ENCODE peak calls at places on chromosome 1, in ten cellular contexts. One of them, this sample, is unnamed.

GRCh38 chr1:153363641-153364040 is 6.0 kb downstream of the S100A9 start:
- DNase-seq in HT1080: no peak
- DNase-seq in GM13976: no peak
- DNase-seq in A172: no peak
- DNase-seq in T1000: no peak
- DNase-seq in T-helper 1 cell: no peak
- DNase-seq in substantia nigra: no peak
- DNase-seq in sigmoid colon: no peak
- DNase-seq in activated naive CD8-positive, alpha-beta T cell treated with anti-CD3 and anti-CD28 coated beads, Interleukin-2, amount 50 U/mL, for 16 hours: no peak
- DNase-seq in naive thymus-derived CD4-positive, alpha-beta T cell: no peak
- DNase-seq in this sample: no peak

GRCh38 chr1:206635983-206636354 is 633 bp downstream of the DYRK3 start:
- DNase-seq in HT1080: peak
- DNase-seq in GM13976: peak
- DNase-seq in A172: peak
- DNase-seq in T1000: no peak
- DNase-seq in T-helper 1 cell: no peak
- DNase-seq in substantia nigra: no peak
- DNase-seq in sigmoid colon: no peak
- DNase-seq in activated naive CD8-positive, alpha-beta T cell treated with anti-CD3 and anti-CD28 coated beads, Interleukin-2, amount 50 U/mL, for 16 hours: no peak
- DNase-seq in naive thymus-derived CD4-positive, alpha-beta T cell: no peak
- DNase-seq in this sample: no peak

GRCh38 chr1:150609726-150610125 is 19.7 kb downstream of the ENSA start:
- DNase-seq in HT1080: no peak
- DNase-seq in GM13976: no peak
- DNase-seq in A172: no peak
- DNase-seq in T1000: no peak
- DNase-seq in T-helper 1 cell: no peak
- DNase-seq in substantia nigra: no peak
- DNase-seq in sigmoid colon: no peak
- DNase-seq in activated naive CD8-positive, alpha-beta T cell treated with anti-CD3 and anti-CD28 coated beads, Interleukin-2, amount 50 U/mL, for 16 hours: no peak
- DNase-seq in naive thymus-derived CD4-positive, alpha-beta T cell: no peak
- DNase-seq in this sample: no peak

GRCh38 chr1:212465311-212465710 is 32.6 kb downstream of the NENF start:
- DNase-seq in HT1080: no peak
- DNase-seq in GM13976: no peak
- DNase-seq in A172: no peak
- DNase-seq in T1000: no peak
- DNase-seq in T-helper 1 cell: no peak
- DNase-seq in substantia nigra: no peak
- DNase-seq in sigmoid colon: peak
- DNase-seq in activated naive CD8-positive, alpha-beta T cell treated with anti-CD3 and anti-CD28 coated beads, Interleukin-2, amount 50 U/mL, for 16 hours: no peak
- DNase-seq in naive thymus-derived CD4-positive, alpha-beta T cell: no peak
- DNase-seq in this sample: no peak

GRCh38 chr1:12501661-12502060 is 116.3 kb downstream of the DHRS3 start:
- DNase-seq in HT1080: peak
- DNase-seq in GM13976: no peak
- DNase-seq in A172: peak
- DNase-seq in T1000: no peak
- DNase-seq in T-helper 1 cell: no peak
- DNase-seq in substantia nigra: no peak
- DNase-seq in sigmoid colon: peak
- DNase-seq in activated naive CD8-positive, alpha-beta T cell treated with anti-CD3 and anti-CD28 coated beads, Interleukin-2, amount 50 U/mL, for 16 hours: no peak
- DNase-seq in naive thymus-derived CD4-positive, alpha-beta T cell: no peak
- DNase-seq in this sample: no peak

GRCh38 chr1:168628807-168629206 is 52.4 kb downstream of the XCL1 start:
- DNase-seq in HT1080: peak
- DNase-seq in GM13976: no peak
- DNase-seq in A172: peak
- DNase-seq in T1000: no peak
- DNase-seq in T-helper 1 cell: no peak
- DNase-seq in substantia nigra: no peak
- DNase-seq in sigmoid colon: no peak
- DNase-seq in activated naive CD8-positive, alpha-beta T cell treated with anti-CD3 and anti-CD28 coated beads, Interleukin-2, amount 50 U/mL, for 16 hours: no peak
- DNase-seq in naive thymus-derived CD4-positive, alpha-beta T cell: no peak
- DNase-seq in this sample: peak

GRCh38 chr1:67575861-67576260 is 109.1 kb upstream of the GADD45A start:
- DNase-seq in HT1080: peak
- DNase-seq in GM13976: no peak
- DNase-seq in A172: peak
- DNase-seq in T1000: peak
- DNase-seq in T-helper 1 cell: no peak
- DNase-seq in substantia nigra: no peak
- DNase-seq in sigmoid colon: no peak
- DNase-seq in activated naive CD8-positive, alpha-beta T cell treated with anti-CD3 and anti-CD28 coated beads, Interleukin-2, amount 50 U/mL, for 16 hours: no peak
- DNase-seq in naive thymus-derived CD4-positive, alpha-beta T cell: no peak
- DNase-seq in this sample: no peak

GRCh38 chr1:89723863-89724262 is 90.9 kb downstream of the LRRC8C start:
- DNase-seq in HT1080: no peak
- DNase-seq in GM13976: no peak
- DNase-seq in A172: no peak
- DNase-seq in T1000: no peak
- DNase-seq in T-helper 1 cell: no peak
- DNase-seq in substantia nigra: no peak
- DNase-seq in sigmoid colon: no peak
- DNase-seq in activated naive CD8-positive, alpha-beta T cell treated with anti-CD3 and anti-CD28 coated beads, Interleukin-2, amount 50 U/mL, for 16 hours: no peak
- DNase-seq in naive thymus-derived CD4-positive, alpha-beta T cell: no peak
- DNase-seq in this sample: no peak

GRCh38 chr1:48219803-48220202 is 2.7 kb upstream of the SLC5A9 start:
- DNase-seq in HT1080: no peak
- DNase-seq in GM13976: no peak
- DNase-seq in A172: no peak
- DNase-seq in T1000: no peak
- DNase-seq in T-helper 1 cell: no peak
- DNase-seq in substantia nigra: no peak
- DNase-seq in sigmoid colon: no peak
- DNase-seq in activated naive CD8-positive, alpha-beta T cell treated with anti-CD3 and anti-CD28 coated beads, Interleukin-2, amount 50 U/mL, for 16 hours: no peak
- DNase-seq in naive thymus-derived CD4-positive, alpha-beta T cell: no peak
- DNase-seq in this sample: no peak

GRCh38 chr1:162678439-162678838 is 46.2 kb downstream of the DDR2 start:
- DNase-seq in HT1080: peak
- DNase-seq in GM13976: no peak
- DNase-seq in A172: peak
- DNase-seq in T1000: peak
- DNase-seq in T-helper 1 cell: no peak
- DNase-seq in substantia nigra: no peak
- DNase-seq in sigmoid colon: peak
- DNase-seq in activated naive CD8-positive, alpha-beta T cell treated with anti-CD3 and anti-CD28 coated beads, Interleukin-2, amount 50 U/mL, for 16 hours: no peak
- DNase-seq in naive thymus-derived CD4-positive, alpha-beta T cell: no peak
- DNase-seq in this sample: peak

GRCh38 chr1:42423621-42424200 is 32.1 kb downstream of the ZMYND12 start:
- DNase-seq in HT1080: no peak
- DNase-seq in GM13976: no peak
- DNase-seq in A172: no peak
- DNase-seq in T1000: no peak
- DNase-seq in T-helper 1 cell: no peak
- DNase-seq in substantia nigra: no peak
- DNase-seq in sigmoid colon: no peak
- DNase-seq in activated naive CD8-positive, alpha-beta T cell treated with anti-CD3 and anti-CD28 coated beads, Interleukin-2, amount 50 U/mL, for 16 hours: no peak
- DNase-seq in naive thymus-derived CD4-positive, alpha-beta T cell: no peak
- DNase-seq in this sample: no peak

GRCh38 chr1:26887125-26887524 is 3.0 kb downstream of the GPN2 start:
- DNase-seq in HT1080: peak
- DNase-seq in GM13976: no peak
- DNase-seq in A172: peak
- DNase-seq in T1000: no peak
- DNase-seq in T-helper 1 cell: no peak
- DNase-seq in substantia nigra: no peak
- DNase-seq in sigmoid colon: no peak
- DNase-seq in activated naive CD8-positive, alpha-beta T cell treated with anti-CD3 and anti-CD28 coated beads, Interleukin-2, amount 50 U/mL, for 16 hours: no peak
- DNase-seq in naive thymus-derived CD4-positive, alpha-beta T cell: no peak
- DNase-seq in this sample: no peak

GRCh38 chr1:42765832-42766722 is 751 bp downstream of the P3H1 start:
- DNase-seq in HT1080: peak
- DNase-seq in GM13976: peak
- DNase-seq in A172: peak
- DNase-seq in T1000: peak
- DNase-seq in T-helper 1 cell: no peak
- DNase-seq in substantia nigra: no peak
- DNase-seq in sigmoid colon: peak
- DNase-seq in activated naive CD8-positive, alpha-beta T cell treated with anti-CD3 and anti-CD28 coated beads, Interleukin-2, amount 50 U/mL, for 16 hours: peak
- DNase-seq in naive thymus-derived CD4-positive, alpha-beta T cell: peak
- DNase-seq in this sample: peak

GRCh38 chr1:78091215-78091813 is 45.5 kb downstream of the GIPC2 start:
- DNase-seq in HT1080: no peak
- DNase-seq in GM13976: no peak
- DNase-seq in A172: no peak
- DNase-seq in T1000: no peak
- DNase-seq in T-helper 1 cell: no peak
- DNase-seq in substantia nigra: no peak
- DNase-seq in sigmoid colon: no peak
- DNase-seq in activated naive CD8-positive, alpha-beta T cell treated with anti-CD3 and anti-CD28 coated beads, Interleukin-2, amount 50 U/mL, for 16 hours: no peak
- DNase-seq in naive thymus-derived CD4-positive, alpha-beta T cell: no peak
- DNase-seq in this sample: no peak

GRCh38 chr1:207579436-207579799 is 65.5 kb upstream of the CR1L start:
- DNase-seq in HT1080: peak
- DNase-seq in GM13976: peak
- DNase-seq in A172: peak
- DNase-seq in T1000: no peak
- DNase-seq in T-helper 1 cell: no peak
- DNase-seq in substantia nigra: no peak
- DNase-seq in sigmoid colon: no peak
- DNase-seq in activated naive CD8-positive, alpha-beta T cell treated with anti-CD3 and anti-CD28 coated beads, Interleukin-2, amount 50 U/mL, for 16 hours: no peak
- DNase-seq in naive thymus-derived CD4-positive, alpha-beta T cell: peak
- DNase-seq in this sample: peak

GRCh38 chr1:81920245-81920740 is 119.6 kb downstream of the ADGRL2 start:
- DNase-seq in HT1080: peak
- DNase-seq in GM13976: no peak
- DNase-seq in A172: peak
- DNase-seq in T1000: peak
- DNase-seq in T-helper 1 cell: no peak
- DNase-seq in substantia nigra: no peak
- DNase-seq in sigmoid colon: no peak
- DNase-seq in activated naive CD8-positive, alpha-beta T cell treated with anti-CD3 and anti-CD28 coated beads, Interleukin-2, amount 50 U/mL, for 16 hours: no peak
- DNase-seq in naive thymus-derived CD4-positive, alpha-beta T cell: no peak
- DNase-seq in this sample: no peak

GRCh38 chr1:221620437-221621384 is 121.2 kb downstream of the DUSP10 start:
- DNase-seq in HT1080: peak
- DNase-seq in GM13976: no peak
- DNase-seq in A172: no peak
- DNase-seq in T1000: peak
- DNase-seq in T-helper 1 cell: no peak
- DNase-seq in substantia nigra: no peak
- DNase-seq in sigmoid colon: no peak
- DNase-seq in activated naive CD8-positive, alpha-beta T cell treated with anti-CD3 and anti-CD28 coated beads, Interleukin-2, amount 50 U/mL, for 16 hours: no peak
- DNase-seq in naive thymus-derived CD4-positive, alpha-beta T cell: no peak
- DNase-seq in this sample: no peak

GRCh38 chr1:185813401-185813979 is 79.3 kb downstream of the HMCN1 start:
- DNase-seq in HT1080: peak
- DNase-seq in GM13976: no peak
- DNase-seq in A172: peak
- DNase-seq in T1000: no peak
- DNase-seq in T-helper 1 cell: no peak
- DNase-seq in substantia nigra: no peak
- DNase-seq in sigmoid colon: no peak
- DNase-seq in activated naive CD8-positive, alpha-beta T cell treated with anti-CD3 and anti-CD28 coated beads, Interleukin-2, amount 50 U/mL, for 16 hours: no peak
- DNase-seq in naive thymus-derived CD4-positive, alpha-beta T cell: peak
- DNase-seq in this sample: peak

GRCh38 chr1:213194383-213194782 is 143.3 kb downstream of the RPS6KC1 start:
- DNase-seq in HT1080: no peak
- DNase-seq in GM13976: no peak
- DNase-seq in A172: no peak
- DNase-seq in T1000: no peak
- DNase-seq in T-helper 1 cell: no peak
- DNase-seq in substantia nigra: no peak
- DNase-seq in sigmoid colon: no peak
- DNase-seq in activated naive CD8-positive, alpha-beta T cell treated with anti-CD3 and anti-CD28 coated beads, Interleukin-2, amount 50 U/mL, for 16 hours: no peak
- DNase-seq in naive thymus-derived CD4-positive, alpha-beta T cell: no peak
- DNase-seq in this sample: no peak

GRCh38 chr1:205062895-205063294 is 19.9 kb downstream of the CNTN2 start:
- DNase-seq in HT1080: no peak
- DNase-seq in GM13976: no peak
- DNase-seq in A172: no peak
- DNase-seq in T1000: no peak
- DNase-seq in T-helper 1 cell: no peak
- DNase-seq in substantia nigra: no peak
- DNase-seq in sigmoid colon: no peak
- DNase-seq in activated naive CD8-positive, alpha-beta T cell treated with anti-CD3 and anti-CD28 coated beads, Interleukin-2, amount 50 U/mL, for 16 hours: no peak
- DNase-seq in naive thymus-derived CD4-positive, alpha-beta T cell: no peak
- DNase-seq in this sample: no peak

GRCh38 chr1:118158918-118159317 is 26.1 kb downstream of the SPAG17 start:
- DNase-seq in HT1080: peak
- DNase-seq in GM13976: no peak
- DNase-seq in A172: peak
- DNase-seq in T1000: no peak
- DNase-seq in T-helper 1 cell: no peak
- DNase-seq in substantia nigra: no peak
- DNase-seq in sigmoid colon: no peak
- DNase-seq in activated naive CD8-positive, alpha-beta T cell treated with anti-CD3 and anti-CD28 coated beads, Interleukin-2, amount 50 U/mL, for 16 hours: no peak
- DNase-seq in naive thymus-derived CD4-positive, alpha-beta T cell: no peak
- DNase-seq in this sample: no peak

GRCh38 chr1:26584022-26584485 is 54.5 kb downstream of the RPS6KA1 start:
- DNase-seq in HT1080: no peak
- DNase-seq in GM13976: no peak
- DNase-seq in A172: peak
- DNase-seq in T1000: no peak
- DNase-seq in T-helper 1 cell: no peak
- DNase-seq in substantia nigra: no peak
- DNase-seq in sigmoid colon: no peak
- DNase-seq in activated naive CD8-positive, alpha-beta T cell treated with anti-CD3 and anti-CD28 coated beads, Interleukin-2, amount 50 U/mL, for 16 hours: no peak
- DNase-seq in naive thymus-derived CD4-positive, alpha-beta T cell: no peak
- DNase-seq in this sample: no peak

GRCh38 chr1:157274698-157275534 is 136.7 kb upstream of the ETV3 start:
- DNase-seq in HT1080: peak
- DNase-seq in GM13976: no peak
- DNase-seq in A172: peak
- DNase-seq in T1000: no peak
- DNase-seq in T-helper 1 cell: no peak
- DNase-seq in substantia nigra: no peak
- DNase-seq in sigmoid colon: no peak
- DNase-seq in activated naive CD8-positive, alpha-beta T cell treated with anti-CD3 and anti-CD28 coated beads, Interleukin-2, amount 50 U/mL, for 16 hours: no peak
- DNase-seq in naive thymus-derived CD4-positive, alpha-beta T cell: no peak
- DNase-seq in this sample: no peak

GRCh38 chr1:12244078-12244477 is 14.2 kb downstream of the VPS13D start:
- DNase-seq in HT1080: no peak
- DNase-seq in GM13976: peak
- DNase-seq in A172: no peak
- DNase-seq in T1000: no peak
- DNase-seq in T-helper 1 cell: no peak
- DNase-seq in substantia nigra: no peak
- DNase-seq in sigmoid colon: no peak
- DNase-seq in activated naive CD8-positive, alpha-beta T cell treated with anti-CD3 and anti-CD28 coated beads, Interleukin-2, amount 50 U/mL, for 16 hours: no peak
- DNase-seq in naive thymus-derived CD4-positive, alpha-beta T cell: no peak
- DNase-seq in this sample: no peak

GRCh38 chr1:37795340-37796110 is 1.9 kb downstream of the MANEAL start:
- DNase-seq in HT1080: peak
- DNase-seq in GM13976: peak
- DNase-seq in A172: no peak
- DNase-seq in T1000: no peak
- DNase-seq in T-helper 1 cell: peak
- DNase-seq in substantia nigra: no peak
- DNase-seq in sigmoid colon: no peak
- DNase-seq in activated naive CD8-positive, alpha-beta T cell treated with anti-CD3 and anti-CD28 coated beads, Interleukin-2, amount 50 U/mL, for 16 hours: no peak
- DNase-seq in naive thymus-derived CD4-positive, alpha-beta T cell: peak
- DNase-seq in this sample: no peak